ENCODE peak calls at places on chromosomes 7 and 10, in six cellular contexts. D, Q, B, E, L and R are unnamed samples.
A peak's percentile ranks its signal among the peaks of the same experiment; 100 is the strongest.

GRCh38 chr7:106167439-106168136 is 55.5 kb upstream of the SYPL1 start:
- DNase-seq in L (no peak), Q (no peak), B (no peak), E (no peak), D (no peak), R (no peak)

GRCh38 chr10:119595715-119596515 is 849 bp downstream of the TIAL1 start:
- DNase-seq in E (no peak), Q (no peak), D (no peak), B (peak; percentile 34), L (peak; percentile 73), R (peak; percentile 69)

GRCh38 chr10:70690584-70690983 is 18.3 kb downstream of the ADAMTS14 start:
- DNase-seq in Q (no peak), B (no peak), L (no peak), D (no peak), E (no peak), R (no peak)

GRCh38 chr10:71467161-71467560 is 70.4 kb downstream of the CDH23 start:
- DNase-seq in Q (no peak), D (no peak), E (no peak), L (no peak), B (no peak), R (no peak)

GRCh38 chr7:132203021-132203420 is 373.2 kb downstream of the PLXNA4 start:
- DNase-seq in B (no peak), L (no peak), E (no peak), Q (no peak), D (no peak), R (no peak)

GRCh38 chr7:2821842-2822507 is 22.1 kb downstream of the GNA12 start:
- DNase-seq in Q (no peak), D (peak; percentile 41), E (no peak), B (no peak), L (no peak), R (no peak)

GRCh38 chr10:111207525-111207924 is 130.7 kb downstream of the ADRA2A start:
- DNase-seq in L (peak; percentile 62), B (peak; percentile 50), D (no peak), Q (no peak), E (no peak), R (no peak)

GRCh38 chr7:85014936-85015335 is 171.9 kb downstream of the SEMA3D start:
- DNase-seq in B (no peak), E (no peak), D (no peak), L (no peak), Q (no peak), R (no peak)

GRCh38 chr7:43577485-43577951 is 5.4 kb upstream of the STK17A start:
- DNase-seq in L (no peak), D (peak; percentile 76), B (no peak), Q (no peak), E (no peak), R (no peak)

GRCh38 chr7:46810986-46811385 is 770.9 kb downstream of the TNS3 start:
- DNase-seq in B (no peak), Q (no peak), L (no peak), D (no peak), E (no peak), R (no peak)

GRCh38 chr7:158648168-158648567 is 56.4 kb downstream of the NCAPG2 start:
- DNase-seq in B (no peak), Q (no peak), E (no peak), L (no peak), D (no peak), R (no peak)
- H3K36me3 ChIP-seq in B (peaks cover 46% of the 10 kb centered on the region), Q (peaks cover 22% of the 10 kb centered on the region), E (peaks cover 20% of the 10 kb centered on the region), L (no peaks in the 10 kb centered on the region), D (peaks cover 7% of the 10 kb centered on the region), R (peaks cover 43% of the 10 kb centered on the region)

DNA sequence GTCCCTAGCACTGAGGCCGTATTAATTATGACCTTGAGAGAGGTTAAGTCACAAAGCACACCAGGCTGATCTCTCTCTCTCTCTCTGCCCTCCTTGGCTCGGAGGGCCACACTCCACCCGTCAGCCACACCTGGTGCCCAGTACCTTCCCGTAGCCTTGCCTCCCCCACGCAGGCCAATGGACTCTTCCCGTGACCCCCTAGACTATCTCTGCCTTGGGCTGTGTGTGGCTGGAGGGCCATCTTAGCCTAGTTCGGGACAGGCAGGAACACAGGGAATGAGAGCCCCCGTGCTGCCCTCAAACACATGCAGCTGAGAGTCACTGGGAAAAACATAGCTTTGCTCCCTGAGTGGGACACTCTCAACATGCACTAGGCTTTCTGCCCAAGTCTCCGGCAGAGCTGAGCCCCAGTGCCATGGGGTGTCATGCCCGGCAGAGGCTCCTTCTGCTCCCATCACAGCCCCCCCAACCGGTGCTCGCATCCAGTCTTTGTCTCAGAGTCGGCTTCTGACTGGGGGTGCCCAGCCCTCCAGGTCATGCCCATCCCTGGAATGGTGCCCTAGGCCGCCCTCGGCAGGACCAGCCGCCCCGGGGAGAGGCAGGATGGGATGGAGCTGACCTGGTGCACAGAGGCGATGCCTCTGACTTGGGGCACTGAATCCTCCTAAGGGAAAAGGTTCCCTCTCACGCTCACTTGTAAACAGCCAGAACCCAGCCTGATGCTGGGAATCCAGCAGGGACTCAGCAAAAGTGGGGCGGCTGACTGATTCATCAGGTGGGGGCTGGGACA is 63.0 kb downstream of the TCERG1L start:
- DNase-seq in L (no peak), E (no peak), B (no peak), Q (no peak), D (no peak), R (no peak)
- H3K9me3 ChIP-seq in L (no peaks in the 10 kb centered on the region), E (no peaks in the 10 kb centered on the region), B (no peaks in the 10 kb centered on the region), Q (no peaks in the 10 kb centered on the region), D (peaks cover 14% of the 10 kb centered on the region), R (no peaks in the 10 kb centered on the region)

GRCh38 chr7:129874722-129875121 is 78.0 kb downstream of the UBE2H start:
- DNase-seq in L (no peak), D (no peak), Q (no peak), B (no peak), E (no peak), R (no peak)

GRCh38 chr7:129875745-129876411 is 76.9 kb downstream of the UBE2H start:
- DNase-seq in Q (no peak), D (no peak), E (no peak), B (no peak), L (no peak), R (no peak)

GRCh38 chr7:129872054-129872453 is 80.7 kb downstream of the UBE2H start:
- DNase-seq in L (no peak), D (no peak), Q (no peak), E (no peak), B (no peak), R (no peak)

GRCh38 chr7:129875160-129875559 is 77.6 kb downstream of the UBE2H start:
- DNase-seq in B (no peak), E (no peak), D (no peak), Q (no peak), L (no peak), R (no peak)

GRCh38 chr7:129877146-129877792 is 75.5 kb downstream of the UBE2H start:
- DNase-seq in B (no peak), Q (no peak), D (no peak), L (no peak), E (no peak), R (no peak)
- TF ChIP-seq CTCF in B (no peak), Q (no peak), D (no peak), L (no peak), E (no peak), R (no peak)

GRCh38 chr7:41693150-41693997 is 9.5 kb downstream of the INHBA start:
- DNase-seq in Q (no peak), E (no peak), B (no peak), L (no peak), D (no peak), R (no peak)

GRCh38 chr7:41685684-41686083 is 17.2 kb downstream of the INHBA start:
- DNase-seq in D (no peak), E (no peak), L (no peak), Q (no peak), B (no peak), R (no peak)

GRCh38 chr7:41689815-41690214 is 13.1 kb downstream of the INHBA start:
- DNase-seq in E (no peak), L (no peak), D (no peak), B (no peak), Q (no peak), R (no peak)

GRCh38 chr7:41691286-41691966 is 11.5 kb downstream of the INHBA start:
- DNase-seq in E (no peak), Q (no peak), D (no peak), L (no peak), B (no peak), R (no peak)

GRCh38 chr7:41688012-41688625 is 14.8 kb downstream of the INHBA start:
- DNase-seq in B (no peak), Q (no peak), E (no peak), L (no peak), D (no peak), R (no peak)
- H3K36me3 ChIP-seq in B (peaks cover 8% of the 10 kb centered on the region), Q (no peaks in the 10 kb centered on the region), E (no peaks in the 10 kb centered on the region), L (no peaks in the 10 kb centered on the region), D (peaks cover 15% of the 10 kb centered on the region), R (no peaks in the 10 kb centered on the region)

GRCh38 chr7:4269746-4270145 is 412.3 kb upstream of the FOXK1 start:
- DNase-seq in B (no peak), L (no peak), E (no peak), Q (no peak), D (no peak), R (no peak)
- H3K9me3 ChIP-seq in B (peaks cover 14% of the 10 kb centered on the region), L (no peaks in the 10 kb centered on the region), E (no peaks in the 10 kb centered on the region), Q (no peaks in the 10 kb centered on the region), D (no peaks in the 10 kb centered on the region), R (no peaks in the 10 kb centered on the region)

GRCh38 chr7:12431886-12432285 is 28.2 kb upstream of the VWDE start:
- DNase-seq in E (no peak), L (no peak), Q (no peak), B (peak; percentile 72), D (no peak), R (no peak)

GRCh38 chr7:12436126-12436525 is 32.5 kb upstream of the VWDE start:
- DNase-seq in D (no peak), Q (no peak), E (no peak), L (no peak), B (no peak), R (no peak)

GRCh38 chr7:12434012-12434642 is 30.5 kb upstream of the VWDE start:
- DNase-seq in E (no peak), B (no peak), L (no peak), Q (no peak), D (no peak), R (no peak)

GRCh38 chr7:12440229-12440628 is 36.6 kb upstream of the VWDE start:
- DNase-seq in B (no peak), D (no peak), E (no peak), Q (no peak), L (no peak), R (no peak)

DNA sequence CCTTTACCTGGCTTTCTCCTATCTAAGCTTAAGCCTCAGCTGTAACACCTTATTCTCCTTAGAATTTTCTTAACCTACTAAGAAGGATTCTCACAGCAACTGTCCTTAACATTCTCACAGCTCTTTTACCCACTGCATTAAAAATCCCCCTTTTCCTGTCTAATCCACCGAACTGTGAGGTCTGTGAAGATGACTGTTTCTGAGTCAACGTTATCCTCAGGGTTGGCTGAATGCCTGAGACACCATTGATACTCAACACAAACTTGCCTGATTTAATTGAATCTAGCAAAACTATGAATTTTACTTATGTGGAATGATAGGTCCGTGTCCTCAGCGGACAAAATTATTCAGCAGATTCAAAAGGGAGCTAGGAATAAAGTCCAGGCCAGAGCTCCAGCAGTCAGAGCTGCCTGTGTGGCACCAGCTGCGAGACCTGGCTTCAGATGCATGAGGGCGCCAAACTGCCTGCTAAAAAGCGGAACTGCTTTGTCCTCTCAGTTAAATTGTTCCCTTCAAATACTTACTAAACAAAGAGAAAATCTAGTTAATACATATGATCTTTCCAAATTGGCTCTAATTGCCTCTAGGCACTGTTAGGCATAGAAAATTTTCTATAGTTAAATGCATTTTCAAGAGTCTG is 33.4 kb upstream of the VWDE start:
- DNase-seq in Q (no peak), L (no peak), B (no peak), E (no peak), D (no peak), R (no peak)
- TF ChIP-seq CTCF in Q (peak; percentile 32), L (no peak), B (no peak), E (peak; percentile 76), D (no peak), R (no peak)